ENCODE peak calls at places on chromosomes 4 and X, in ten cellular contexts. G is mucosa of gallbladder; P is adipocyte; X is astrocyte of the spinal cord; T is NCI-H2171; L is activated CD8-positive, alpha-beta memory T cell treated with anti-CD3 and anti-CD28 coated beads, Interleukin-2, amount 50 U/mL, for 48 hours; J is brain microvascular endothelial cell; C is activated T-cell treated with anti-CD3 and anti-CD28 coated beads, Interleukin-2, amount 50 U/mL, for 72 hours; S is amygdala; O is fibroblast of the aortic adventitia. N is an unnamed sample.

GRCh38 chr4:185305979-185306442 is 89.7 kb downstream of the LRP2BP start:
- DNase-seq in J (peak), S (no peak), G (no peak), X (peak), O (peak), P (peak), T (no peak), L (no peak), C (no peak), N (no peak)

GRCh38 chr4:81845273-81845672 is 373.6 kb upstream of the RASGEF1B start:
- DNase-seq in O (peak), X (no peak), T (no peak), C (no peak), L (no peak), P (no peak), S (no peak), J (peak), G (no peak), N (no peak)

GRCh38 chr4:14908635-14909034 is 93.6 kb upstream of the CPEB2 start:
- DNase-seq in P (peak), L (no peak), S (no peak), J (peak), X (peak), T (no peak), O (no peak), G (no peak), C (no peak), N (no peak)

GRCh38 chr4:5156677-5157076 is 105.4 kb downstream of the STK32B start:
- DNase-seq in O (no peak), T (no peak), C (no peak), X (no peak), P (peak), S (no peak), G (no peak), L (no peak), J (no peak), N (no peak)

GRCh38 chrX:153969904-153970397 is 1.7 kb downstream of the HCFC1 start:
- DNase-seq in S (peak), P (peak), G (no peak), L (no peak), C (no peak), T (no peak), J (no peak), O (peak), X (peak), N (no peak)

GRCh38 chr4:45347056-45347455 is 620.7 kb upstream of the GNPDA2 start:
- DNase-seq in G (no peak), J (no peak), L (no peak), C (no peak), X (no peak), O (no peak), S (no peak), P (no peak), T (no peak), N (no peak)

GRCh38 chr4:33649015-33649414 is 2595.3 kb downstream of the ARAP2 start:
- DNase-seq in S (no peak), O (peak), G (no peak), L (no peak), C (no peak), X (peak), J (no peak), P (peak), T (peak), N (no peak)

GRCh38 chr4:56301181-56302076 is 85.9 kb downstream of the AASDH start:
- DNase-seq in T (peak), O (peak), L (peak), J (peak), P (peak), C (peak), X (peak), S (peak), G (peak), N (peak)

GRCh38 chr4:86013623-86014022 is 346.2 kb downstream of the MAPK10 start:
- DNase-seq in T (no peak), L (no peak), C (no peak), S (no peak), J (peak), X (peak), O (peak), G (no peak), P (peak), N (no peak)

N was measured in GM12878.